ENCODE peak calls at places on chromosomes 2 and 18, in ten cellular contexts. T is heart right ventricle; G is DND-41; N is thoracic aorta; W is ovary; S is testis; I is IMR-90; Y is CD8-positive, alpha-beta T cell; E is colonic mucosa; L is astrocyte. U is an unnamed sample.

GRCh38 chr2:71082402-71083252 is 14.2 kb downstream of the NAGK start:
- DNase-seq in L (no peak), G (no peak), I (no peak), E (no peak), S (no peak), N (no peak), T (no peak), Y (no peak), W (no peak), U (no peak)

GRCh38 chr2:237414056-237414661 is at the start of gene COL6A3:
- DNase-seq in I (peak; percentile 98), S (peak; percentile 78), L (peak; percentile 57), W (peak; percentile 93), T (peak; percentile 77), N (no peak), Y (no peak), E (peak; percentile 56), G (no peak), U (peak; percentile 74)

GRCh38 chr18:66395671-66396218 is 208.1 kb downstream of the CDH19 start:
- DNase-seq in I (no peak), G (no peak), Y (no peak), N (no peak), T (no peak), S (peak; percentile 15), W (no peak), E (no peak), L (no peak), U (no peak)

GRCh38 chr2:36461039-36461681 is 105.6 kb downstream of the CRIM1 start:
- DNase-seq in T (no peak), W (no peak), I (peak; percentile 96), G (no peak), N (no peak), L (peak; percentile 97), Y (no peak), S (no peak), E (no peak), U (no peak)

GRCh38 chr18:75799449-75800330 is 372.2 kb upstream of the SMIM21 start:
- DNase-seq in E (no peak), T (no peak), S (no peak), I (no peak), Y (no peak), L (peak; percentile 4), G (no peak), N (no peak), W (no peak), U (no peak)

GRCh38 chr2:150371066-150371812 is 116.2 kb downstream of the RND3 start:
- DNase-seq in W (no peak), Y (no peak), I (peak; percentile 7), S (no peak), L (no peak), G (no peak), N (no peak), T (no peak), E (peak; percentile 72), U (no peak)

GRCh38 chr2:36748166-36748565 is 51.7 kb downstream of the VIT start:
- DNase-seq in E (no peak), S (no peak), N (no peak), Y (no peak), W (no peak), T (no peak), L (no peak), G (no peak), I (peak; percentile 35), U (no peak)

GRCh38 chr2:52558265-52558664 is 1209.3 kb upstream of the CHAC2 start:
- DNase-seq in I (no peak), W (no peak), S (no peak), G (no peak), E (no peak), L (no peak), Y (no peak), T (no peak), N (no peak), U (no peak)

GRCh38 chr2:181465686-181466375 is 8.6 kb downstream of the ITGA4 start:
- DNase-seq in G (no peak), I (peak; percentile 47), L (peak; percentile 68), W (no peak), T (no peak), N (no peak), E (no peak), Y (no peak), S (no peak), U (no peak)

GRCh38 chr2:40546792-40547191 is 94.9 kb upstream of the SLC8A1 start:
- DNase-seq in S (no peak), N (no peak), T (no peak), E (no peak), W (no peak), I (no peak), L (no peak), G (no peak), Y (no peak), U (no peak)

GRCh38 chr2:239538357-239539052 is 137.7 kb upstream of the HDAC4 start:
- DNase-seq in E (no peak), L (no peak), N (no peak), G (no peak), I (no peak), S (no peak), W (no peak), Y (no peak), T (no peak), U (peak; percentile 1)

GRCh38 chr2:69208023-69208595 is 178.9 kb downstream of the GFPT1 start:
- DNase-seq in I (no peak), L (no peak), W (no peak), Y (no peak), T (no peak), E (no peak), G (no peak), S (no peak), N (no peak), U (no peak)
- TF ChIP-seq CTCF in I (peak; percentile 30), L (no peak), W (no peak), Y (no peak), T (no peak), E (no peak), G (no peak), S (no peak), N (peak; percentile 22), U (no peak)

DNA sequence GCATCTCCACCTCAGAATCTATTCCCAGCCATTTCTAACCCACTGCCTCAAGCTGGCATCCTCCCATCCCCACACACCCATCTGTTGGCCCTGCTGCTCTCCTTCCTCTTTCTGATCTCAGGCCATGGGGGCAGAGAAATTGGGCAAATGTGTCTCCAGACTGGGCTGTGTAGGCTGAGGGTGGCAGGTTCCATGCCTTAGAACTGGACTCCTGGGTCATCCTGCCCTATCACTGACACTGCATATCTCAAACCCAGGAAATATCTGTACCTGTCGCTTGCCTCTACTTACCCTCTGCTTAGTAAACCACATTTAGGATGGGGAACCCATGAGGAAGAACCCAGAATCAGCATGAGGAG is 1.8 kb downstream of the WNT10A start:
- DNase-seq in L (no peak), T (no peak), E (no peak), N (no peak), Y (no peak), I (no peak), G (no peak), S (no peak), W (no peak), U (no peak)
- H3K4me1 ChIP-seq in L (no peaks in the 10 kb centered on the region), T (peaks cover 27% of the 10 kb centered on the region), E (no peaks in the 10 kb centered on the region), N (peaks cover 15% of the 10 kb centered on the region), Y (peaks cover 50% of the 10 kb centered on the region), I (no peaks in the 10 kb centered on the region), G (peaks cover 7% of the 10 kb centered on the region), S (peaks cover 16% of the 10 kb centered on the region), W (no peaks in the 10 kb centered on the region), U (no peaks in the 10 kb centered on the region)

DNA sequence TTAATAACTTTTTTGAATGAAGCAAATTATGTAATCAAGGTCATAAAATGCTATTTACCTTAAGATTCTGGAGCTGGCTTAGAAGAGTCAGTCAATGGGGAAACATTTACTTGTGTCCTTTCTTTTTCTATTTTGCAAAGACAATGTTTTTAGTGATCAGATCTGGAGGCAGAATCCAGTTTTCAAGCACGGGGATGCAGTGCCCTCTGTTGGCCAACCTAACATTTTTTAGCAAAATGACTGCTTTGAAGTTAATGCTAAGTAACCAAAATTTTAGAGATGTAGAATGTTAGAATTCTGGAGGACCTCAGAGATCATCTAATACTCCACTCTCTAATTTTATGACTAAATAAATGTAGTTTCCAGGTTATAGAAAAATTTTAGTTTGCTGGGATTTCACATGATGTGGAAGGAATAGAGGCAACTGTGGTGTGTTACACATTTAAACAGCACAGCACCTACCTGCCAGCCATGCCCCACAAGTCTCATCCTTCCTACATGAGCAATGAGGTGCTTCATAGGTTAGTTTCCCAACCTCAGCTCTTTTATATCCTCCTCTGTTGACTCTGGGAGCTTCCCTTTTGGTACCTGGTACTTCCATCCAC is 23.6 kb upstream of the SLC9A4 start:
- DNase-seq in I (peak; percentile 47), N (no peak), S (peak; percentile 59), E (peak; percentile 34), G (peak; percentile 58), Y (peak; percentile 51), L (peak; percentile 8), W (no peak), T (peak; percentile 13), U (no peak)
- TF ChIP-seq CTCF in I (peak; percentile 83), N (peak; percentile 54), S (peak; percentile 62), E (peak; percentile 45), G (peak; percentile 70), Y (peak; percentile 71), L (peak; percentile 80), W (no peak), T (peak; percentile 52), U (peak; percentile 44)

DNA sequence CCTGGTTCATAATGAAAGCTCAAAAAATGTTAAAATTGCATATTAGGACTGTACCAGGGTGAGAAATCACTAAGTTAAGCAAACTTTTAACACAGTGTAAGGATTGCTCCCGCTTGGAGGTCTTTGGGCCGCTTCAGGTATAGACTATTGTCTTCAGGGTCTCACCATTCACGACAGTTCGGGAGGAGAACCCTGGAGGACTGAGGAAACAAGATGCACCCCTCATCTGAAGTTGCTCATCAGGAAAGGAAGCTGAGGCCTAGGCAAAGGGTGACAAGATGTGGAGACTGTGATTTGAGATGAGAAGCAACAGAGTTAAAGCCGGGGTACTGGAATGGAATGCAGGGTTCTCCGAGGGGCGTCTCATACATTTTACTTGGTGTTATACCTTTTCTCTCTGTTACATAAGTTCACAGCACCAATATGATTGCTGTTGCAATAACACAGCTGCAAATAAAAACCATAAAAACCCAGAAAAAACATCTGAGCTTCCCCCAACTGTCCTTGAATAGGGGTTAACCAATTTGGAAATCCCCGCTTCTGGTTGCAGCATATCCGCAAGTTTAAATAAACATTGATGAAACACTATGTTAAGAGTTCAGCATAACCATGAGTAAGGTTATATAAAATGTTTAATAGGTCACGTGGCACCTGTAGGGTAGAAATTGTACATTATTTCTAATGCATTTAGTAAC is 40.1 kb downstream of the FBXO48 start:
- DNase-seq in S (no peak), W (no peak), E (no peak), I (peak; percentile 72), G (no peak), T (no peak), N (no peak), L (no peak), Y (no peak), U (no peak)
- H3K4me1 ChIP-seq in S (peaks cover 9% of the 10 kb centered on the region), W (peaks cover 8% of the 10 kb centered on the region), E (no peaks in the 10 kb centered on the region), I (peaks cover 2% of the 10 kb centered on the region), G (no peaks in the 10 kb centered on the region), T (peaks cover 59% of the 10 kb centered on the region), N (peaks cover 10% of the 10 kb centered on the region), L (no peaks in the 10 kb centered on the region), Y (peaks cover 29% of the 10 kb centered on the region), U (no peaks in the 10 kb centered on the region)